ENCODE peak calls at places on chromosomes 1 and 21, in seven cellular contexts. One of them, this sample, is unnamed.

GRCh38 chr1:39842030-39842678 is 41.1 kb downstream of the TRIT1 start:
- DNase-seq in GM12892: no peak
- DNase-seq in SK-N-SH: no peak
- DNase-seq in H1: no peak
- DNase-seq in K562: no peak
- DNase-seq in HepG2: no peak
- DNase-seq in GM12878: no peak
- DNase-seq in this sample: no peak

GRCh38 chr1:67652800-67653199 is 32.2 kb upstream of the GADD45A start:
- DNase-seq in H1: no peak
- DNase-seq in GM12878: no peak
- DNase-seq in GM12892: no peak
- DNase-seq in K562: no peak
- DNase-seq in SK-N-SH: no peak
- DNase-seq in HepG2: no peak
- DNase-seq in this sample: no peak

GRCh38 chr1:61271412-61271789 is 189.0 kb downstream of the NFIA start:
- DNase-seq in K562: peak; percentile 39
- DNase-seq in SK-N-SH: peak; percentile 20
- DNase-seq in GM12892: no peak
- DNase-seq in H1: no peak
- DNase-seq in GM12878: no peak
- DNase-seq in HepG2: no peak
- DNase-seq in this sample: no peak

GRCh38 chr1:67551375-67551774 is 121.2 kb upstream of the SERBP1 start:
- DNase-seq in H1: no peak
- DNase-seq in GM12892: no peak
- DNase-seq in HepG2: no peak
- DNase-seq in GM12878: no peak
- DNase-seq in SK-N-SH: no peak
- DNase-seq in K562: no peak
- DNase-seq in this sample: no peak

GRCh38 chr1:72366473-72366872 is 84.1 kb upstream of the NEGR1 start:
- DNase-seq in GM12892: no peak
- DNase-seq in HepG2: peak; percentile 48
- DNase-seq in GM12878: no peak
- DNase-seq in SK-N-SH: no peak
- DNase-seq in H1: no peak
- DNase-seq in K562: no peak
- DNase-seq in this sample: no peak

GRCh38 chr1:76759950-76760349 is 107.3 kb upstream of the ST6GALNAC5 start:
- DNase-seq in GM12892: no peak
- DNase-seq in GM12878: no peak
- DNase-seq in HepG2: no peak
- DNase-seq in K562: no peak
- DNase-seq in H1: no peak
- DNase-seq in SK-N-SH: peak; percentile 12
- DNase-seq in this sample: no peak

GRCh38 chr1:88890790-88891317 is 513 bp downstream of the GTF2B start:
- DNase-seq in SK-N-SH: peak; percentile 39
- DNase-seq in GM12892: no peak
- DNase-seq in H1: no peak
- DNase-seq in GM12878: no peak
- DNase-seq in HepG2: peak; percentile 36
- DNase-seq in K562: no peak
- DNase-seq in this sample: no peak

GRCh38 chr1:12554521-12555305 is 63.3 kb downstream of the DHRS3 start:
- DNase-seq in SK-N-SH: no peak
- DNase-seq in H1: no peak
- DNase-seq in K562: no peak
- DNase-seq in HepG2: no peak
- DNase-seq in GM12878: no peak
- DNase-seq in GM12892: no peak
- DNase-seq in this sample: no peak

GRCh38 chr21:45304945-45305344 is 17.2 kb upstream of the POFUT2 start:
- DNase-seq in SK-N-SH: no peak
- DNase-seq in HepG2: no peak
- DNase-seq in GM12878: no peak
- DNase-seq in H1: no peak
- DNase-seq in GM12892: no peak
- DNase-seq in K562: no peak
- DNase-seq in this sample: no peak

GRCh38 chr21:45306453-45306831 is 18.7 kb upstream of the POFUT2 start:
- DNase-seq in GM12892: no peak
- DNase-seq in SK-N-SH: no peak
- DNase-seq in HepG2: no peak
- DNase-seq in H1: no peak
- DNase-seq in GM12878: no peak
- DNase-seq in K562: no peak
- DNase-seq in this sample: no peak

GRCh38 chr21:45308211-45309068 is 20.7 kb upstream of the POFUT2 start:
- DNase-seq in HepG2: peak; percentile 87
- DNase-seq in H1: no peak
- DNase-seq in GM12892: no peak
- DNase-seq in GM12878: no peak
- DNase-seq in K562: no peak
- DNase-seq in SK-N-SH: no peak
- DNase-seq in this sample: no peak

GRCh38 chr21:45305831-45306230 is 18.1 kb upstream of the POFUT2 start:
- DNase-seq in HepG2: no peak
- DNase-seq in K562: no peak
- DNase-seq in SK-N-SH: no peak
- DNase-seq in GM12878: no peak
- DNase-seq in H1: no peak
- DNase-seq in GM12892: no peak
- DNase-seq in this sample: no peak

DNA sequence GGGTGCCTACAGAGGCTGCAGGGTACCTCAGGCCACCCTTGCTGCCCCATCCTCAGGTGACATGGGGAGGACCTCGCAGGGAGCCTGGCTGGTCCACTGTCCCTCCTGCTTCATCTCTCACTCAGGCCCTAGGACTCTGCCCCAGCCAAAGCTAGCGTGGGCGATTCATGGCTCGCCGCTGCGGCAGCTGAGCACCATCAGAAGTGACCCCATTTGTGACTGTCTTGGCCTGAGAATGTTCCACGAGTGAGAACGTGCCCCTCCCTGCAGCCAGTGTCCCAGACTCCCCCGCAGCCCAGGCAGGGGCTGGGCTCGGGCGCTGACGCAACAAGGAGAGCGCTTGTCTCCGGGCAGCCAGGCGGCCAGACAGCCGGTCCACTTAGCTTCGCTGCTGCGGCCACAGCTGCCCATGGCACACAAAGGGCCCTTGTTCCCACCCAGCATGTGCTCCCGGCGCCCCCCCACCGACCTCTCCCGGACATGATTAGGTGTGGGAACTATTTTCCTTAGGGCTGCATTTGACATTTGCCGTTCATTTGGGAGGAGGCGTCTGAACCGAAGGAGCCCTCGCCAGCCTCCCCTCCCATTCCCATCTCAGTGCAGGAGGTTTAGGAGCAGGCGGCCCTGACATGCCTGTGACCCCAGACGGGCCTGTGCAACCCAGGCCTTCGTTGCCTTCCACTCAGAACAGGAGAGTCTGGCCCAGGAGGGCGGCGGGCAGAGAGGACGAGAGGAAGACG is 19.3 kb upstream of the POFUT2 start:
- DNase-seq in GM12892: no peak
- DNase-seq in H1: no peak
- DNase-seq in GM12878: no peak
- DNase-seq in K562: peak; percentile 75
- DNase-seq in SK-N-SH: no peak
- DNase-seq in HepG2: peak; percentile 75
- DNase-seq in this sample: no peak
- TF ChIP-seq TAF1 in GM12892: no peak
- TF ChIP-seq TAF1 in H1: no peak
- TF ChIP-seq TAF1 in GM12878: no peak
- TF ChIP-seq TAF1 in K562: no peak
- TF ChIP-seq TAF1 in SK-N-SH: no peak
- TF ChIP-seq TAF1 in HepG2: peak; percentile 43
- TF ChIP-seq TAF1 in this sample: no peak

GRCh38 chr1:185152187-185152767 is 4.5 kb downstream of the TRMT1L start:
- DNase-seq in HepG2: no peak
- DNase-seq in K562: no peak
- DNase-seq in SK-N-SH: no peak
- DNase-seq in GM12878: no peak
- DNase-seq in GM12892: no peak
- DNase-seq in H1: no peak
- DNase-seq in this sample: no peak

GRCh38 chr1:185155600-185156320 is 993 bp downstream of the TRMT1L start:
- DNase-seq in GM12878: peak; percentile 20
- DNase-seq in SK-N-SH: no peak
- DNase-seq in GM12892: no peak
- DNase-seq in K562: no peak
- DNase-seq in H1: no peak
- DNase-seq in HepG2: no peak
- DNase-seq in this sample: no peak

GRCh38 chr1:185156321-185156853 is 366 bp downstream of the TRMT1L start:
- DNase-seq in SK-N-SH: no peak
- DNase-seq in HepG2: no peak
- DNase-seq in GM12892: peak; percentile 2
- DNase-seq in H1: no peak
- DNase-seq in K562: no peak
- DNase-seq in GM12878: no peak
- DNase-seq in this sample: peak; percentile 32

GRCh38 chr1:185156854-185157598 is at the start of the genes SWT1 and TRMT1L:
- DNase-seq in H1: peak; percentile 96
- DNase-seq in SK-N-SH: peak; percentile 92
- DNase-seq in HepG2: peak; percentile 98
- DNase-seq in GM12892: peak; percentile 60
- DNase-seq in K562: peak; percentile 92
- DNase-seq in GM12878: peak; percentile 93
- DNase-seq in this sample: peak; percentile 69

DNA sequence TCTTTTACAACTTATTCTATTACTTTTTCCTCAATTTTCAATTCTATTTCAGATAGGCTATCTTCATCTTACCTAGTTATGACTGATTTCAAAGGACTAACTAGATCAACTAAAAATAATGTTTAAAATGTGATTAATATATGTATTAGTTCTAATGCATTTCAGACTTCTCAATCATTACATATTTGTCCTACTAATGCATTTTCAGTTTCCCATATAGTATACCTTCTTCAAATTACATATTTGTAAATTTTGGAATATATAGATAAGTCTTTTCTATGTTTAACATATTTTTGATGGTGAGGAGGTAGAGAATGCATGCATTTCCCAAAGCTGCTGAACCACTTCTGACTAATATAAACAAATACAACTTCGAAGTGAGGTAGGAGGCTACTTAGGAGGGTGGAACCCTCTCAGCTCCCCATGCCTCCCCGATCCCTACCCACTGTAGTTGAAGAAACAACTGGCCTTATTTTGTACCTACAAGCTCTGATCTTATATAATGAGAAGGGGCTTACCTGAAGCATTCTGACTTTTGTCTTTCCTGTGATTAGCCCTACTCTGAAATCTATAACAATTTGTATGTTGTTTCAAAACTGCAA is 1.7 kb downstream of the TRMT1L start:
- DNase-seq in GM12892: no peak
- DNase-seq in H1: no peak
- DNase-seq in SK-N-SH: no peak
- DNase-seq in K562: no peak
- DNase-seq in HepG2: no peak
- DNase-seq in GM12878: no peak
- DNase-seq in this sample: no peak
- TF ChIP-seq TAF1 in GM12892: no peak
- TF ChIP-seq TAF1 in H1: no peak
- TF ChIP-seq TAF1 in SK-N-SH: no peak
- TF ChIP-seq TAF1 in K562: no peak
- TF ChIP-seq TAF1 in HepG2: no peak
- TF ChIP-seq TAF1 in GM12878: no peak
- TF ChIP-seq TAF1 in this sample: no peak

GRCh38 chr1:206748348-206749034 is 22.1 kb upstream of the IL19 start:
- DNase-seq in K562: no peak
- DNase-seq in GM12878: no peak
- DNase-seq in H1: no peak
- DNase-seq in HepG2: no peak
- DNase-seq in SK-N-SH: no peak
- DNase-seq in GM12892: no peak
- DNase-seq in this sample: no peak
- TF ChIP-seq TAF1 in K562: no peak
- TF ChIP-seq TAF1 in GM12878: no peak
- TF ChIP-seq TAF1 in H1: no peak
- TF ChIP-seq TAF1 in HepG2: no peak
- TF ChIP-seq TAF1 in SK-N-SH: no peak
- TF ChIP-seq TAF1 in GM12892: no peak
- TF ChIP-seq TAF1 in this sample: no peak

DNA sequence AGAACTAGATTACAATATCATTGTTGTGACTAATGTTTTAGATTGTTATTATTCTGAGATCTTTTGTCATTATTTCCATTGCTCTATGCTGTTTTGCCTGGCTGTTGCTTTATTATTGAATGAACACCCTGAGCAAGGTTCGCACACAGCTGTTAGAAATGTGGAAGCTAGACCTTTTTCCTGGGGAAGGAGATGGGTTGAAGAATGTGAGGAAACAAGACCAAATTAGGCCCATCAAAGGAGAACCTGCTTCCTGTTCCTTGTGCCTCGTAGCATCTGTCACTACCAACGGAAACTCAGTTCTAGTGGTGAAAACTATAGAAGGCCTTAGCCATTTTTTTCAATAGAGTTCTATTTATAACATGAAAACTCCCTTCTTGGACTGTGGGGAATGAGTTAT is 68.7 kb downstream of the RGL1 start:
- DNase-seq in GM12892: no peak
- DNase-seq in GM12878: no peak
- DNase-seq in HepG2: no peak
- DNase-seq in H1: no peak
- DNase-seq in SK-N-SH: no peak
- DNase-seq in K562: no peak
- DNase-seq in this sample: no peak
- TF ChIP-seq TAF1 in GM12892: no peak
- TF ChIP-seq TAF1 in GM12878: no peak
- TF ChIP-seq TAF1 in HepG2: no peak
- TF ChIP-seq TAF1 in H1: no peak
- TF ChIP-seq TAF1 in SK-N-SH: no peak
- TF ChIP-seq TAF1 in K562: no peak
- TF ChIP-seq TAF1 in this sample: no peak

GRCh38 chr1:147208619-147209018 is 16.5 kb downstream of the FMO5 start:
- DNase-seq in HepG2: no peak
- DNase-seq in SK-N-SH: no peak
- DNase-seq in GM12878: no peak
- DNase-seq in H1: no peak
- DNase-seq in GM12892: no peak
- DNase-seq in K562: no peak
- DNase-seq in this sample: no peak
- TF ChIP-seq TAF1 in HepG2: no peak
- TF ChIP-seq TAF1 in SK-N-SH: no peak
- TF ChIP-seq TAF1 in GM12878: no peak
- TF ChIP-seq TAF1 in H1: no peak
- TF ChIP-seq TAF1 in GM12892: no peak
- TF ChIP-seq TAF1 in K562: no peak
- TF ChIP-seq TAF1 in this sample: no peak

This sample was measured in GM12891.